ENCODE peak calls at places on chromosome 17, in ten cellular contexts. One of them, this sample, is unnamed. For H3K9me3, the result is how much of the 10 kb centered on the place peaks cover.

GRCh38 chr17:80743181-80743771 is 198.6 kb downstream of the RPTOR start:
- DNase-seq in CD8-positive, alpha-beta T cell: peak
- DNase-seq in GM23248: peak
- DNase-seq in ascending aorta: no peak
- DNase-seq in thoracic aorta: no peak
- DNase-seq in BE2C: peak
- DNase-seq in suprapubic skin: no peak
- DNase-seq in CD4-positive, CD25-positive, alpha-beta regulatory T cell: peak
- DNase-seq in A549: no peak
- DNase-seq in small intestine: peak
- DNase-seq in this sample: no peak

GRCh38 chr17:8556074-8556473 is 74.5 kb downstream of the MYH10 start:
- DNase-seq in BE2C: no peak
- DNase-seq in GM23248: peak
- DNase-seq in CD4-positive, CD25-positive, alpha-beta regulatory T cell: no peak
- DNase-seq in suprapubic skin: no peak
- DNase-seq in ascending aorta: peak
- DNase-seq in CD8-positive, alpha-beta T cell: no peak
- DNase-seq in thoracic aorta: peak
- DNase-seq in A549: peak
- DNase-seq in small intestine: peak
- DNase-seq in this sample: no peak

GRCh38 chr17:49901460-49902331 is 53.8 kb upstream of the TAC4 start:
- DNase-seq in CD4-positive, CD25-positive, alpha-beta regulatory T cell: no peak
- DNase-seq in GM23248: peak
- DNase-seq in thoracic aorta: no peak
- DNase-seq in CD8-positive, alpha-beta T cell: no peak
- DNase-seq in small intestine: no peak
- DNase-seq in ascending aorta: no peak
- DNase-seq in suprapubic skin: no peak
- DNase-seq in A549: no peak
- DNase-seq in BE2C: no peak
- DNase-seq in this sample: peak

GRCh38 chr17:33459078-33459940 is 166.2 kb upstream of the ASIC2 start:
- DNase-seq in BE2C: no peak
- DNase-seq in thoracic aorta: no peak
- DNase-seq in A549: no peak
- DNase-seq in suprapubic skin: no peak
- DNase-seq in small intestine: no peak
- DNase-seq in CD8-positive, alpha-beta T cell: no peak
- DNase-seq in CD4-positive, CD25-positive, alpha-beta regulatory T cell: no peak
- DNase-seq in ascending aorta: no peak
- DNase-seq in GM23248: no peak
- DNase-seq in this sample: no peak

GRCh38 chr17:50426814-50427787 is 1.1 kb downstream of the ACSF2 start:
- DNase-seq in ascending aorta: no peak
- DNase-seq in suprapubic skin: no peak
- DNase-seq in A549: peak
- DNase-seq in thoracic aorta: no peak
- DNase-seq in CD4-positive, CD25-positive, alpha-beta regulatory T cell: peak
- DNase-seq in CD8-positive, alpha-beta T cell: peak
- DNase-seq in GM23248: peak
- DNase-seq in small intestine: peak
- DNase-seq in BE2C: peak
- DNase-seq in this sample: no peak

GRCh38 chr17:73232587-73233373 is 28.9 kb downstream of the CPSF4L start:
- DNase-seq in CD8-positive, alpha-beta T cell: peak
- DNase-seq in suprapubic skin: peak
- DNase-seq in BE2C: no peak
- DNase-seq in A549: peak
- DNase-seq in ascending aorta: peak
- DNase-seq in GM23248: peak
- DNase-seq in small intestine: peak
- DNase-seq in thoracic aorta: no peak
- DNase-seq in CD4-positive, CD25-positive, alpha-beta regulatory T cell: no peak
- DNase-seq in this sample: peak

GRCh38 chr17:43025290-43025657 is 243 bp downstream of the RND2 start:
- DNase-seq in BE2C: no peak
- DNase-seq in ascending aorta: no peak
- DNase-seq in suprapubic skin: no peak
- DNase-seq in GM23248: no peak
- DNase-seq in A549: no peak
- DNase-seq in small intestine: no peak
- DNase-seq in thoracic aorta: no peak
- DNase-seq in CD4-positive, CD25-positive, alpha-beta regulatory T cell: no peak
- DNase-seq in CD8-positive, alpha-beta T cell: no peak
- DNase-seq in this sample: no peak

GRCh38 chr17:81354252-81354943 is 40.9 kb upstream of the BAHCC1 start:
- DNase-seq in suprapubic skin: no peak
- DNase-seq in CD8-positive, alpha-beta T cell: no peak
- DNase-seq in small intestine: peak
- DNase-seq in ascending aorta: no peak
- DNase-seq in CD4-positive, CD25-positive, alpha-beta regulatory T cell: no peak
- DNase-seq in thoracic aorta: no peak
- DNase-seq in GM23248: no peak
- DNase-seq in BE2C: no peak
- DNase-seq in A549: no peak
- DNase-seq in this sample: no peak

GRCh38 chr17:15440347-15440746 is 27.1 kb downstream of the CDRT4 start:
- DNase-seq in small intestine: no peak
- DNase-seq in ascending aorta: no peak
- DNase-seq in thoracic aorta: no peak
- DNase-seq in BE2C: peak
- DNase-seq in CD4-positive, CD25-positive, alpha-beta regulatory T cell: no peak
- DNase-seq in suprapubic skin: no peak
- DNase-seq in CD8-positive, alpha-beta T cell: no peak
- DNase-seq in GM23248: no peak
- DNase-seq in A549: no peak
- DNase-seq in this sample: no peak

GRCh38 chr17:80414508-80414802 is 512 bp upstream of the ENDOV start:
- DNase-seq in A549: peak
- DNase-seq in thoracic aorta: no peak
- DNase-seq in CD4-positive, CD25-positive, alpha-beta regulatory T cell: no peak
- DNase-seq in GM23248: no peak
- DNase-seq in CD8-positive, alpha-beta T cell: no peak
- DNase-seq in suprapubic skin: no peak
- DNase-seq in ascending aorta: no peak
- DNase-seq in small intestine: peak
- DNase-seq in BE2C: no peak
- DNase-seq in this sample: no peak

GRCh38 chr17:65474658-65475057 is 86.8 kb downstream of the AXIN2 start:
- DNase-seq in thoracic aorta: no peak
- DNase-seq in ascending aorta: no peak
- DNase-seq in suprapubic skin: no peak
- DNase-seq in CD4-positive, CD25-positive, alpha-beta regulatory T cell: no peak
- DNase-seq in A549: peak
- DNase-seq in GM23248: no peak
- DNase-seq in CD8-positive, alpha-beta T cell: no peak
- DNase-seq in BE2C: no peak
- DNase-seq in small intestine: no peak
- DNase-seq in this sample: no peak

GRCh38 chr17:82356028-82356427 is 3.0 kb upstream of the TEX19 start:
- DNase-seq in thoracic aorta: no peak
- DNase-seq in ascending aorta: no peak
- DNase-seq in small intestine: no peak
- DNase-seq in CD4-positive, CD25-positive, alpha-beta regulatory T cell: no peak
- DNase-seq in BE2C: no peak
- DNase-seq in suprapubic skin: no peak
- DNase-seq in GM23248: no peak
- DNase-seq in CD8-positive, alpha-beta T cell: no peak
- DNase-seq in A549: no peak
- DNase-seq in this sample: no peak

GRCh38 chr17:45783593-45784292 is 377 bp upstream of the CRHR1 start:
- DNase-seq in CD8-positive, alpha-beta T cell: no peak
- DNase-seq in suprapubic skin: no peak
- DNase-seq in small intestine: no peak
- DNase-seq in thoracic aorta: no peak
- DNase-seq in GM23248: no peak
- DNase-seq in BE2C: peak
- DNase-seq in ascending aorta: no peak
- DNase-seq in A549: no peak
- DNase-seq in CD4-positive, CD25-positive, alpha-beta regulatory T cell: no peak
- DNase-seq in this sample: peak

GRCh38 chr17:5530265-5530782 is 44.0 kb downstream of the MIS12 start:
- DNase-seq in A549: no peak
- DNase-seq in small intestine: no peak
- DNase-seq in thoracic aorta: no peak
- DNase-seq in GM23248: no peak
- DNase-seq in CD8-positive, alpha-beta T cell: no peak
- DNase-seq in BE2C: no peak
- DNase-seq in CD4-positive, CD25-positive, alpha-beta regulatory T cell: no peak
- DNase-seq in ascending aorta: peak
- DNase-seq in suprapubic skin: peak
- DNase-seq in this sample: no peak

GRCh38 chr17:21389352-21389751 is 13.2 kb downstream of the KCNJ12 start:
- DNase-seq in BE2C: no peak
- DNase-seq in CD8-positive, alpha-beta T cell: no peak
- DNase-seq in GM23248: no peak
- DNase-seq in small intestine: no peak
- DNase-seq in CD4-positive, CD25-positive, alpha-beta regulatory T cell: no peak
- DNase-seq in ascending aorta: no peak
- DNase-seq in thoracic aorta: no peak
- DNase-seq in A549: no peak
- DNase-seq in suprapubic skin: no peak
- DNase-seq in this sample: no peak

GRCh38 chr17:68085751-68086445 is 50.4 kb downstream of the KPNA2 start:
- DNase-seq in CD8-positive, alpha-beta T cell: peak
- DNase-seq in suprapubic skin: no peak
- DNase-seq in ascending aorta: no peak
- DNase-seq in thoracic aorta: no peak
- DNase-seq in A549: no peak
- DNase-seq in small intestine: peak
- DNase-seq in BE2C: no peak
- DNase-seq in GM23248: no peak
- DNase-seq in CD4-positive, CD25-positive, alpha-beta regulatory T cell: no peak
- DNase-seq in this sample: no peak

DNA sequence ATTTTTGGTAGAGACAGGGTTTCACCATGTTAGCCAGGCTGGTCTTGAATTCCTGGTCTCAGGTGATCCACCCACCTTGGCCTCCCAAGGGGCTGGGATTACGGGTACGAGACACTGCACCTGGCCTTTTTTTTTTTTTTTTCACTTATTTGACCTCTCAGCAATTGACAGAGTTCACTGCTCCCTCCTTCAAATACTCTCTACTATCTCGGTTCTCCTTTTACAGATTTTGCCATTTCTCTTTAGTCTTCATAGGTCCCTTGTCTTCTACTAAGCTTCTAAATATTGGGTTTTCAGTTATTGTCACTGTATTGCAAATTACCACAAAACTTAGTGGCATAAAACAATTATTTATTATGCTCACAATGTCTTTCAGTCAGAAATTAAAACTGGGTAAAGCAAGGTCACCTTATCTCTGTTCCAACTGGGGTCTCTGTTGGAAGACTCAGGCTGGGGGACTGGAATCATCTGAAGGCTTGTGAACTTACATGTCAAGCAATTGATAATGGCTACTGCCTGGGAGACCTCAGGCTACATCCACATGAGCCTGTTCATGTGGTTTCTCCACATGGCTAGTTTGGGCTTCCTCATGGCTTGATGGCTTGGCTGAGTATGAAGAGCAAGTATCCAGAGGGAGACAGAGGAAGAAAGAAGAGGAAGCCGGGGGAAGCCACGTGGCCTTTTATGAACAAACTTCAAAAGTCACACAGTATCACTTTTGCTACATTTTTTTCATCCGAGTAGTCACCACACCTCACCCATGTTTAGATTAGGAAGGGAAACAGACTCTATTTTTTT is 159.1 kb downstream of the TRIM37 start:
- DNase-seq in suprapubic skin: no peak
- DNase-seq in A549: no peak
- DNase-seq in ascending aorta: no peak
- DNase-seq in small intestine: no peak
- DNase-seq in CD8-positive, alpha-beta T cell: no peak
- DNase-seq in CD4-positive, CD25-positive, alpha-beta regulatory T cell: no peak
- DNase-seq in BE2C: no peak
- DNase-seq in thoracic aorta: no peak
- DNase-seq in GM23248: no peak
- DNase-seq in this sample: no peak
- H3K9me3 ChIP-seq in suprapubic skin: under half
- H3K9me3 ChIP-seq in A549: under half
- H3K9me3 ChIP-seq in ascending aorta: under half
- H3K9me3 ChIP-seq in small intestine: under half
- H3K9me3 ChIP-seq in CD8-positive, alpha-beta T cell: under half
- H3K9me3 ChIP-seq in CD4-positive, CD25-positive, alpha-beta regulatory T cell: under half
- H3K9me3 ChIP-seq in BE2C: under half
- H3K9me3 ChIP-seq in thoracic aorta: under half
- H3K9me3 ChIP-seq in GM23248: under half
- H3K9me3 ChIP-seq in this sample: under half

GRCh38 chr17:38873646-38874380 is 4.0 kb downstream of the LASP1 start:
- DNase-seq in thoracic aorta: no peak
- DNase-seq in small intestine: peak
- DNase-seq in CD4-positive, CD25-positive, alpha-beta regulatory T cell: no peak
- DNase-seq in A549: peak
- DNase-seq in ascending aorta: no peak
- DNase-seq in suprapubic skin: no peak
- DNase-seq in GM23248: peak
- DNase-seq in BE2C: no peak
- DNase-seq in CD8-positive, alpha-beta T cell: no peak
- DNase-seq in this sample: no peak
- H3K4me3 ChIP-seq in thoracic aorta: peak
- H3K4me3 ChIP-seq in small intestine: no peak
- H3K4me3 ChIP-seq in CD4-positive, CD25-positive, alpha-beta regulatory T cell: no peak
- H3K4me3 ChIP-seq in A549: peak
- H3K4me3 ChIP-seq in ascending aorta: peak
- H3K4me3 ChIP-seq in suprapubic skin: peak
- H3K4me3 ChIP-seq in GM23248: peak
- H3K4me3 ChIP-seq in BE2C: no peak
- H3K4me3 ChIP-seq in CD8-positive, alpha-beta T cell: no peak
- H3K4me3 ChIP-seq in this sample: peak

DNA sequence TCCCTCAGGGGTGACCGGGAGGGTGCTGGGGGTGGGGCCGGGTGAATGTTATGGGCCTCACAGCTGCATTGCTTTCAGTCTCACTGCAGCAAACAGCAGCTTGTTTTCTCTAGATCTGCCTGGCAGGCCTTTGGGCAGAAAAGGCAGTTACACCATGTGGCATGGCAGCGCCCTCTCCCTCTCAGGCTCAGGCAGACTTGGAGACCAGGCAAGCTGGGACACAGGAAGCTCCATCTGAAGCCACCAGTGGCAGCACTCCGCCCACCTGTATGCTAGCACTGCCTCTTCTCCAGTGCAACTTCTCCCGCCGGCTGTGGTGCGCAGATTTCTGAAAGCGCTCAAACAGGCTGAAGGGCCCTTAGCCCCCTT is 66.4 kb downstream of the MPRIP start:
- DNase-seq in ascending aorta: no peak
- DNase-seq in suprapubic skin: no peak
- DNase-seq in BE2C: no peak
- DNase-seq in small intestine: peak
- DNase-seq in thoracic aorta: no peak
- DNase-seq in A549: peak
- DNase-seq in CD8-positive, alpha-beta T cell: no peak
- DNase-seq in GM23248: peak
- DNase-seq in CD4-positive, CD25-positive, alpha-beta regulatory T cell: no peak
- DNase-seq in this sample: peak
- H3K9me3 ChIP-seq in ascending aorta: under half
- H3K9me3 ChIP-seq in suprapubic skin: under half
- H3K9me3 ChIP-seq in BE2C: under half
- H3K9me3 ChIP-seq in small intestine: under half
- H3K9me3 ChIP-seq in thoracic aorta: under half
- H3K9me3 ChIP-seq in A549: under half
- H3K9me3 ChIP-seq in CD8-positive, alpha-beta T cell: under half
- H3K9me3 ChIP-seq in GM23248: under half
- H3K9me3 ChIP-seq in CD4-positive, CD25-positive, alpha-beta regulatory T cell: under half
- H3K9me3 ChIP-seq in this sample: under half

GRCh38 chr17:37106049-37106448 is 157.3 kb downstream of the AATF start:
- DNase-seq in CD8-positive, alpha-beta T cell: no peak
- DNase-seq in suprapubic skin: no peak
- DNase-seq in CD4-positive, CD25-positive, alpha-beta regulatory T cell: no peak
- DNase-seq in ascending aorta: no peak
- DNase-seq in thoracic aorta: no peak
- DNase-seq in small intestine: no peak
- DNase-seq in A549: no peak
- DNase-seq in BE2C: no peak
- DNase-seq in GM23248: no peak
- DNase-seq in this sample: no peak
- H3K4me3 ChIP-seq in CD8-positive, alpha-beta T cell: no peak
- H3K4me3 ChIP-seq in suprapubic skin: no peak
- H3K4me3 ChIP-seq in CD4-positive, CD25-positive, alpha-beta regulatory T cell: no peak
- H3K4me3 ChIP-seq in ascending aorta: no peak
- H3K4me3 ChIP-seq in thoracic aorta: no peak
- H3K4me3 ChIP-seq in small intestine: no peak
- H3K4me3 ChIP-seq in A549: no peak
- H3K4me3 ChIP-seq in BE2C: no peak
- H3K4me3 ChIP-seq in GM23248: no peak
- H3K4me3 ChIP-seq in this sample: no peak